ENCODE peak calls at places on chromosomes 2 and 18, in nine cellular contexts. One of them, this sample, is unnamed.
A peak's percentile ranks its signal among the peaks of the same experiment; 100 is the strongest.

GRCh38 chr2:9326975-9327374 is 96.4 kb downstream of the ITGB1BP1 start:
- DNase-seq in fibroblast of the conjunctiva: no peak
- DNase-seq in neuronal stem cell: no peak
- DNase-seq in NCI-H1930: no peak
- DNase-seq in DMS153: no peak
- DNase-seq in astrocyte of the hippocampus: peak; percentile 41
- DNase-seq in sigmoid colon: no peak
- DNase-seq in uterus: no peak
- DNase-seq in AG04449: no peak
- DNase-seq in this sample: no peak

GRCh38 chr2:130823886-130824491 is 12.7 kb upstream of the ARHGEF4 start:
- DNase-seq in astrocyte of the hippocampus: no peak
- DNase-seq in neuronal stem cell: no peak
- DNase-seq in NCI-H1930: no peak
- DNase-seq in AG04449: no peak
- DNase-seq in sigmoid colon: no peak
- DNase-seq in fibroblast of the conjunctiva: no peak
- DNase-seq in DMS153: no peak
- DNase-seq in uterus: no peak
- DNase-seq in this sample: no peak

GRCh38 chr18:58962331-58962730 is 97.7 kb downstream of the ZNF532 start:
- DNase-seq in NCI-H1930: no peak
- DNase-seq in DMS153: no peak
- DNase-seq in fibroblast of the conjunctiva: no peak
- DNase-seq in AG04449: no peak
- DNase-seq in sigmoid colon: no peak
- DNase-seq in astrocyte of the hippocampus: no peak
- DNase-seq in uterus: no peak
- DNase-seq in neuronal stem cell: no peak
- DNase-seq in this sample: no peak

GRCh38 chr2:200223385-200223784 is 83.1 kb upstream of the SPATS2L start:
- DNase-seq in fibroblast of the conjunctiva: no peak
- DNase-seq in NCI-H1930: no peak
- DNase-seq in DMS153: no peak
- DNase-seq in AG04449: no peak
- DNase-seq in sigmoid colon: no peak
- DNase-seq in neuronal stem cell: no peak
- DNase-seq in astrocyte of the hippocampus: no peak
- DNase-seq in uterus: no peak
- DNase-seq in this sample: no peak

GRCh38 chr2:208250401-208250800 is 4.5 kb downstream of the IDH1 start:
- DNase-seq in neuronal stem cell: no peak
- DNase-seq in fibroblast of the conjunctiva: no peak
- DNase-seq in sigmoid colon: no peak
- DNase-seq in NCI-H1930: no peak
- DNase-seq in DMS153: no peak
- DNase-seq in uterus: no peak
- DNase-seq in astrocyte of the hippocampus: peak; percentile 36
- DNase-seq in AG04449: no peak
- DNase-seq in this sample: no peak

GRCh38 chr2:28695245-28695647 is 56.4 kb upstream of the PPP1CB start:
- DNase-seq in DMS153: no peak
- DNase-seq in AG04449: no peak
- DNase-seq in astrocyte of the hippocampus: no peak
- DNase-seq in neuronal stem cell: no peak
- DNase-seq in NCI-H1930: no peak
- DNase-seq in fibroblast of the conjunctiva: no peak
- DNase-seq in sigmoid colon: no peak
- DNase-seq in uterus: peak; percentile 86
- DNase-seq in this sample: no peak

GRCh38 chr18:57095884-57096283 is 51.0 kb upstream of the BOD1L2 start:
- DNase-seq in NCI-H1930: no peak
- DNase-seq in sigmoid colon: no peak
- DNase-seq in DMS153: no peak
- DNase-seq in astrocyte of the hippocampus: no peak
- DNase-seq in uterus: no peak
- DNase-seq in neuronal stem cell: no peak
- DNase-seq in AG04449: no peak
- DNase-seq in fibroblast of the conjunctiva: no peak
- DNase-seq in this sample: no peak

GRCh38 chr18:79136742-79137141 is 67.5 kb downstream of the ATP9B start:
- DNase-seq in uterus: no peak
- DNase-seq in DMS153: no peak
- DNase-seq in NCI-H1930: no peak
- DNase-seq in astrocyte of the hippocampus: no peak
- DNase-seq in AG04449: no peak
- DNase-seq in sigmoid colon: no peak
- DNase-seq in neuronal stem cell: no peak
- DNase-seq in fibroblast of the conjunctiva: no peak
- DNase-seq in this sample: no peak

GRCh38 chr2:130332271-130333073 is 10.2 kb upstream of the IMP4 start:
- DNase-seq in astrocyte of the hippocampus: peak; percentile 91
- DNase-seq in fibroblast of the conjunctiva: peak; percentile 69
- DNase-seq in neuronal stem cell: peak; percentile 64
- DNase-seq in DMS153: peak; percentile 26
- DNase-seq in AG04449: no peak
- DNase-seq in uterus: peak; percentile 82
- DNase-seq in NCI-H1930: peak; percentile 29
- DNase-seq in sigmoid colon: peak; percentile 88
- DNase-seq in this sample: peak; percentile 68

GRCh38 chr18:48949051-48949605 is 1.6 kb downstream of the SMAD7 start:
- DNase-seq in sigmoid colon: peak; percentile 73
- DNase-seq in astrocyte of the hippocampus: peak; percentile 58
- DNase-seq in uterus: no peak
- DNase-seq in DMS153: no peak
- DNase-seq in NCI-H1930: no peak
- DNase-seq in neuronal stem cell: no peak
- DNase-seq in AG04449: no peak
- DNase-seq in fibroblast of the conjunctiva: no peak
- DNase-seq in this sample: peak; percentile 49

GRCh38 chr2:157592983-157593382 is 35.7 kb downstream of the ACVR1C start:
- DNase-seq in neuronal stem cell: no peak
- DNase-seq in AG04449: no peak
- DNase-seq in DMS153: no peak
- DNase-seq in astrocyte of the hippocampus: peak; percentile 6
- DNase-seq in sigmoid colon: no peak
- DNase-seq in uterus: no peak
- DNase-seq in NCI-H1930: peak; percentile 33
- DNase-seq in fibroblast of the conjunctiva: peak; percentile 1
- DNase-seq in this sample: peak; percentile 16

GRCh38 chr2:23241611-23242245 is 143.3 kb upstream of the KLHL29 start:
- DNase-seq in fibroblast of the conjunctiva: no peak
- DNase-seq in sigmoid colon: no peak
- DNase-seq in neuronal stem cell: no peak
- DNase-seq in NCI-H1930: no peak
- DNase-seq in AG04449: no peak
- DNase-seq in astrocyte of the hippocampus: peak; percentile 7
- DNase-seq in DMS153: no peak
- DNase-seq in uterus: no peak
- DNase-seq in this sample: peak; percentile 28

GRCh38 chr2:147133273-147133901 is 711.4 kb upstream of the ACVR2A start:
- DNase-seq in fibroblast of the conjunctiva: no peak
- DNase-seq in sigmoid colon: no peak
- DNase-seq in neuronal stem cell: no peak
- DNase-seq in uterus: no peak
- DNase-seq in AG04449: no peak
- DNase-seq in DMS153: peak; percentile 68
- DNase-seq in NCI-H1930: no peak
- DNase-seq in astrocyte of the hippocampus: peak; percentile 37
- DNase-seq in this sample: no peak

GRCh38 chr18:9661564-9661963 is 46.5 kb upstream of the RAB31 start:
- DNase-seq in sigmoid colon: no peak
- DNase-seq in astrocyte of the hippocampus: no peak
- DNase-seq in uterus: no peak
- DNase-seq in AG04449: no peak
- DNase-seq in DMS153: no peak
- DNase-seq in neuronal stem cell: no peak
- DNase-seq in NCI-H1930: no peak
- DNase-seq in fibroblast of the conjunctiva: no peak
- DNase-seq in this sample: peak; percentile 38

GRCh38 chr18:23943903-23944624 is 70.5 kb upstream of the TTC39C start:
- DNase-seq in fibroblast of the conjunctiva: peak; percentile 41
- DNase-seq in astrocyte of the hippocampus: peak; percentile 85
- DNase-seq in NCI-H1930: no peak
- DNase-seq in neuronal stem cell: no peak
- DNase-seq in sigmoid colon: peak; percentile 50
- DNase-seq in DMS153: no peak
- DNase-seq in AG04449: peak; percentile 96
- DNase-seq in uterus: no peak
- DNase-seq in this sample: no peak

GRCh38 chr2:46134531-46135229 is 162.5 kb upstream of the EPAS1 start:
- DNase-seq in sigmoid colon: peak; percentile 80
- DNase-seq in astrocyte of the hippocampus: peak; percentile 39
- DNase-seq in uterus: peak; percentile 38
- DNase-seq in DMS153: peak; percentile 12
- DNase-seq in NCI-H1930: no peak
- DNase-seq in fibroblast of the conjunctiva: no peak
- DNase-seq in AG04449: no peak
- DNase-seq in neuronal stem cell: no peak
- DNase-seq in this sample: no peak

GRCh38 chr2:110659248-110659647 is 18.6 kb downstream of the BUB1 start:
- DNase-seq in neuronal stem cell: no peak
- DNase-seq in NCI-H1930: no peak
- DNase-seq in AG04449: no peak
- DNase-seq in fibroblast of the conjunctiva: no peak
- DNase-seq in DMS153: no peak
- DNase-seq in uterus: no peak
- DNase-seq in sigmoid colon: no peak
- DNase-seq in astrocyte of the hippocampus: peak; percentile 73
- DNase-seq in this sample: peak; percentile 46

GRCh38 chr2:39736593-39736992 is 42.5 kb downstream of the THUMPD2 start:
- DNase-seq in fibroblast of the conjunctiva: no peak
- DNase-seq in neuronal stem cell: no peak
- DNase-seq in uterus: no peak
- DNase-seq in DMS153: no peak
- DNase-seq in astrocyte of the hippocampus: peak; percentile 97
- DNase-seq in sigmoid colon: no peak
- DNase-seq in NCI-H1930: no peak
- DNase-seq in AG04449: peak; percentile 79
- DNase-seq in this sample: no peak

GRCh38 chr2:217901826-217902225 is 101.0 kb downstream of the TNS1 start:
- DNase-seq in NCI-H1930: no peak
- DNase-seq in AG04449: no peak
- DNase-seq in sigmoid colon: peak; percentile 88
- DNase-seq in fibroblast of the conjunctiva: peak; percentile 48
- DNase-seq in uterus: peak; percentile 88
- DNase-seq in DMS153: no peak
- DNase-seq in astrocyte of the hippocampus: peak; percentile 60
- DNase-seq in neuronal stem cell: no peak
- DNase-seq in this sample: no peak

GRCh38 chr2:86518498-86518897 is 44.7 kb downstream of the CHMP3 start:
- DNase-seq in sigmoid colon: no peak
- DNase-seq in fibroblast of the conjunctiva: no peak
- DNase-seq in AG04449: no peak
- DNase-seq in uterus: no peak
- DNase-seq in neuronal stem cell: no peak
- DNase-seq in DMS153: no peak
- DNase-seq in astrocyte of the hippocampus: peak; percentile 19
- DNase-seq in NCI-H1930: no peak
- DNase-seq in this sample: peak; percentile 8

GRCh38 chr2:19575618-19576017 is 217.2 kb upstream of the OSR1 start:
- DNase-seq in astrocyte of the hippocampus: no peak
- DNase-seq in sigmoid colon: no peak
- DNase-seq in uterus: no peak
- DNase-seq in fibroblast of the conjunctiva: no peak
- DNase-seq in NCI-H1930: no peak
- DNase-seq in neuronal stem cell: no peak
- DNase-seq in AG04449: no peak
- DNase-seq in DMS153: no peak
- DNase-seq in this sample: no peak

GRCh38 chr2:110768591-110768990 is 36.2 kb downstream of the ACOXL start:
- DNase-seq in DMS153: no peak
- DNase-seq in AG04449: no peak
- DNase-seq in NCI-H1930: peak; percentile 37
- DNase-seq in uterus: no peak
- DNase-seq in sigmoid colon: no peak
- DNase-seq in fibroblast of the conjunctiva: no peak
- DNase-seq in astrocyte of the hippocampus: no peak
- DNase-seq in neuronal stem cell: no peak
- DNase-seq in this sample: no peak

GRCh38 chr2:85129861-85130260 is 3.3 kb upstream of the TCF7L1 start:
- DNase-seq in astrocyte of the hippocampus: no peak
- DNase-seq in uterus: no peak
- DNase-seq in AG04449: no peak
- DNase-seq in neuronal stem cell: no peak
- DNase-seq in sigmoid colon: no peak
- DNase-seq in NCI-H1930: no peak
- DNase-seq in fibroblast of the conjunctiva: no peak
- DNase-seq in DMS153: no peak
- DNase-seq in this sample: no peak

GRCh38 chr2:9423922-9424272 is 443 bp downstream of the CPSF3 start:
- DNase-seq in fibroblast of the conjunctiva: no peak
- DNase-seq in sigmoid colon: no peak
- DNase-seq in neuronal stem cell: no peak
- DNase-seq in uterus: no peak
- DNase-seq in DMS153: no peak
- DNase-seq in astrocyte of the hippocampus: peak; percentile 59
- DNase-seq in AG04449: no peak
- DNase-seq in NCI-H1930: no peak
- DNase-seq in this sample: peak; percentile 40

GRCh38 chr2:51953931-51954330 is 922.0 kb upstream of the NRXN1 start:
- DNase-seq in AG04449: peak; percentile 41
- DNase-seq in neuronal stem cell: no peak
- DNase-seq in sigmoid colon: no peak
- DNase-seq in DMS153: no peak
- DNase-seq in NCI-H1930: no peak
- DNase-seq in astrocyte of the hippocampus: peak; percentile 2
- DNase-seq in fibroblast of the conjunctiva: no peak
- DNase-seq in uterus: no peak
- DNase-seq in this sample: no peak

GRCh38 chr2:127859712-127860085 is 1.7 kb upstream of the POLR2D start:
- DNase-seq in AG04449: no peak
- DNase-seq in astrocyte of the hippocampus: peak; percentile 24
- DNase-seq in fibroblast of the conjunctiva: no peak
- DNase-seq in NCI-H1930: no peak
- DNase-seq in neuronal stem cell: no peak
- DNase-seq in DMS153: no peak
- DNase-seq in sigmoid colon: no peak
- DNase-seq in uterus: no peak
- DNase-seq in this sample: no peak

GRCh38 chr2:205686231-205687017 is 4.1 kb downstream of the NRP2 start:
- DNase-seq in fibroblast of the conjunctiva: no peak
- DNase-seq in AG04449: no peak
- DNase-seq in astrocyte of the hippocampus: peak; percentile 72
- DNase-seq in DMS153: no peak
- DNase-seq in sigmoid colon: peak; percentile 72
- DNase-seq in uterus: peak; percentile 43
- DNase-seq in NCI-H1930: no peak
- DNase-seq in neuronal stem cell: no peak
- DNase-seq in this sample: no peak

GRCh38 chr2:149122521-149122920 is 84.0 kb downstream of the LYPD6B start:
- DNase-seq in DMS153: no peak
- DNase-seq in AG04449: no peak
- DNase-seq in NCI-H1930: no peak
- DNase-seq in sigmoid colon: no peak
- DNase-seq in fibroblast of the conjunctiva: no peak
- DNase-seq in uterus: no peak
- DNase-seq in astrocyte of the hippocampus: no peak
- DNase-seq in neuronal stem cell: no peak
- DNase-seq in this sample: no peak

GRCh38 chr2:191869781-191870180 is 22.9 kb upstream of the CAVIN2 start:
- DNase-seq in neuronal stem cell: no peak
- DNase-seq in sigmoid colon: no peak
- DNase-seq in DMS153: no peak
- DNase-seq in AG04449: no peak
- DNase-seq in astrocyte of the hippocampus: no peak
- DNase-seq in uterus: no peak
- DNase-seq in fibroblast of the conjunctiva: no peak
- DNase-seq in NCI-H1930: no peak
- DNase-seq in this sample: peak; percentile 44

GRCh38 chr2:108560241-108560811 is 26.1 kb downstream of the LIMS1 start:
- DNase-seq in uterus: no peak
- DNase-seq in DMS153: no peak
- DNase-seq in fibroblast of the conjunctiva: no peak
- DNase-seq in neuronal stem cell: no peak
- DNase-seq in NCI-H1930: no peak
- DNase-seq in astrocyte of the hippocampus: no peak
- DNase-seq in AG04449: no peak
- DNase-seq in sigmoid colon: no peak
- DNase-seq in this sample: no peak

GRCh38 chr2:85502720-85503119 is 36.2 kb upstream of the MAT2A start:
- DNase-seq in neuronal stem cell: no peak
- DNase-seq in fibroblast of the conjunctiva: no peak
- DNase-seq in AG04449: no peak
- DNase-seq in DMS153: no peak
- DNase-seq in uterus: no peak
- DNase-seq in NCI-H1930: no peak
- DNase-seq in astrocyte of the hippocampus: no peak
- DNase-seq in sigmoid colon: no peak
- DNase-seq in this sample: no peak

This sample was measured in ACHN.